ENCODE peak calls at places on chromosomes 13 and 19, in seven cellular contexts. X is fibroblast of the conjunctiva; Y is effector memory CD8-positive, alpha-beta T cell; B is activated T-helper 9 cell treated with anti-CD3 and anti-CD28 coated beads, Interleukin-2, amount 50 U/mL, for 16 hours; H is hepatocyte; I is ovary; V is AG09309. K is an unnamed sample.

GRCh38 chr13:46817081-46817480 is 20.1 kb upstream of the ESD start:
- DNase-seq in X (no peak), Y (no peak), B (no peak), H (no peak), I (no peak), V (no peak), K (no peak)

GRCh38 chr19:11708457-11708856 is 30.3 kb downstream of the ZNF823 start:
- DNase-seq in X (no peak), Y (no peak), B (no peak), H (no peak), I (no peak), V (no peak), K (no peak)

GRCh38 chr13:113155982-113156655 is 2.3 kb upstream of the PROZ start:
- DNase-seq in X (no peak), Y (no peak), B (no peak), H (no peak), I (no peak), V (no peak), K (peak; percentile 42)

GRCh38 chr13:77383097-77383496 is 56.2 kb upstream of the MYCBP2 start:
- DNase-seq in X (no peak), Y (no peak), B (no peak), H (no peak), I (no peak), V (no peak), K (no peak)

GRCh38 chr19:45852145-45852750 is 10.7 kb downstream of the SYMPK start:
- DNase-seq in X (no peak), Y (no peak), B (no peak), H (no peak), I (no peak), V (no peak), K (no peak)

GRCh38 chr13:52850396-52851152 is 2.1 kb upstream of the PCDH8 start:
- DNase-seq in X (peak; percentile 9), Y (no peak), B (no peak), H (peak; percentile 91), I (peak; percentile 52), V (no peak), K (peak; percentile 51)

GRCh38 chr19:4441994-4442845 is 15.4 kb downstream of the UBXN6 start:
- DNase-seq in X (no peak), Y (no peak), B (no peak), H (no peak), I (no peak), V (no peak), K (no peak)

GRCh38 chr19:36060430-36060829 is 5.7 kb downstream of the WDR62 start:
- DNase-seq in X (peak; percentile 44), Y (no peak), B (no peak), H (peak; percentile 67), I (no peak), V (peak; percentile 10), K (no peak)

GRCh38 chr19:2665103-2665502 is 37.4 kb downstream of the GNG7 start:
- DNase-seq in X (no peak), Y (no peak), B (no peak), H (no peak), I (no peak), V (no peak), K (no peak)

GRCh38 chr13:25241007-25241406 is 46.3 kb downstream of the MTMR6 start:
- DNase-seq in X (no peak), Y (no peak), B (no peak), H (no peak), I (no peak), V (no peak), K (no peak)

GRCh38 chr19:46000497-46001246 is 5.4 kb downstream of the CCDC61 start:
- DNase-seq in X (no peak), Y (peak; percentile 47), B (peak; percentile 55), H (peak; percentile 73), I (no peak), V (no peak), K (no peak)

GRCh38 chr19:38713227-38713649 is 31.0 kb downstream of the CAPN12 start:
- DNase-seq in X (peak; percentile 86), Y (no peak), B (no peak), H (no peak), I (peak; percentile 92), V (no peak), K (peak; percentile 95)

GRCh38 chr19:7679017-7679720 is 1.5 kb upstream of the TRAPPC5 start:
- DNase-seq in X (no peak), Y (peak; percentile 54), B (peak; percentile 51), H (no peak), I (no peak), V (no peak), K (no peak)

GRCh38 chr19:45151821-45152503 is 8.8 kb downstream of the NKPD1 start:
- DNase-seq in X (no peak), Y (no peak), B (no peak), H (no peak), I (no peak), V (no peak), K (no peak)

GRCh38 chr13:111247552-111247951 is 72.9 kb upstream of the TEX29 start:
- DNase-seq in X (no peak), Y (no peak), B (no peak), H (no peak), I (no peak), V (no peak), K (peak; percentile 53)

GRCh38 chr19:38693380-38694223 is 46.2 kb downstream of the ACTN4 start:
- DNase-seq in X (no peak), Y (peak; percentile 65), B (no peak), H (no peak), I (no peak), V (no peak), K (no peak)

GRCh38 chr13:110277357-110277950 is 29.5 kb downstream of the COL4A1 start:
- DNase-seq in X (no peak), Y (no peak), B (no peak), H (no peak), I (no peak), V (no peak), K (no peak)

GRCh38 chr13:21637296-21637695 is 33.3 kb upstream of the MICU2 start:
- DNase-seq in X (no peak), Y (peak; percentile 7), B (no peak), H (peak; percentile 43), I (no peak), V (no peak), K (no peak)

GRCh38 chr19:6791237-6791636 is 18.7 kb downstream of the VAV1 start:
- DNase-seq in X (no peak), Y (no peak), B (no peak), H (no peak), I (no peak), V (no peak), K (no peak)

GRCh38 chr13:73880365-73880764 is 253.8 kb downstream of the KLF12 start:
- DNase-seq in X (no peak), Y (no peak), B (no peak), H (no peak), I (no peak), V (no peak), K (no peak)

GRCh38 chr13:90787007-90787406 is 560.5 kb upstream of the MIR17HG start:
- DNase-seq in X (no peak), Y (no peak), B (no peak), H (no peak), I (no peak), V (no peak), K (no peak)

GRCh38 chr13:99316657-99317244 is 9.6 kb upstream of the GPR183 start:
- DNase-seq in X (no peak), Y (no peak), B (no peak), H (no peak), I (peak; percentile 54), V (no peak), K (no peak)

GRCh38 chr19:12664406-12665280 is 1.9 kb downstream of the MAN2B1 start:
- DNase-seq in X (no peak), Y (no peak), B (no peak), H (no peak), I (no peak), V (no peak), K (no peak)

GRCh38 chr13:94433055-94433947 is 46.2 kb downstream of the DCT start:
- DNase-seq in X (no peak), Y (no peak), B (no peak), H (peak; percentile 83), I (no peak), V (no peak), K (no peak)

GRCh38 chr13:74082741-74083160 is 51.5 kb downstream of the KLF12 start:
- DNase-seq in X (no peak), Y (no peak), B (no peak), H (peak; percentile 11), I (no peak), V (no peak), K (no peak)

GRCh38 chr13:73782781-73783180 is 351.4 kb downstream of the KLF12 start:
- DNase-seq in X (no peak), Y (no peak), B (no peak), H (no peak), I (no peak), V (no peak), K (no peak)

GRCh38 chr13:70034280-70034679 is 73.3 kb upstream of the ATXN8OS start:
- DNase-seq in X (no peak), Y (no peak), B (no peak), H (no peak), I (no peak), V (no peak), K (no peak)

GRCh38 chr19:12769689-12770088 is 5.7 kb downstream of the HOOK2 start:
- DNase-seq in X (no peak), Y (peak; percentile 36), B (peak; percentile 58), H (peak; percentile 50), I (no peak), V (no peak), K (no peak)

K was measured in left lobe of liver.